ENCODE peak calls at places on chromosome 21, in seven cellular contexts. Z is BJ; N is LHCN-M2; T is substantia nigra; K is mesothelial cell of epicardium; J is astrocyte of the spinal cord; M is activated CD4-positive, alpha-beta T cell treated with anti-CD3 and anti-CD28 coated beads for 1 hour. R is an unnamed sample.

GRCh38 chr21:45889115-45889708 is 92.4 kb upstream of the COL6A1 start:
- DNase-seq in N (no peak), K (no peak), T (no peak), M (no peak), J (no peak), Z (no peak), R (no peak)

GRCh38 chr21:35920428-35920827 is 139.9 kb downstream of the SETD4 start:
- DNase-seq in N (no peak), M (no peak), Z (no peak), J (no peak), T (no peak), K (no peak), R (no peak)

GRCh38 chr21:40923361-40923760 is 76.4 kb upstream of the DSCAM start:
- DNase-seq in K (no peak), M (no peak), N (no peak), J (no peak), Z (no peak), T (no peak), R (no peak)

GRCh38 chr21:44892536-44893277 is 19.2 kb upstream of the PTTG1IP start:
- DNase-seq in K (no peak), M (peak; percentile 70), T (no peak), J (no peak), N (peak; percentile 31), Z (no peak), R (peak; percentile 40)

GRCh38 chr21:32888971-32889370 is 117.4 kb upstream of the PAXBP1 start:
- DNase-seq in Z (no peak), N (peak; percentile 27), K (no peak), J (no peak), T (no peak), M (no peak), R (no peak)

GRCh38 chr21:46265736-46266525 is 19.5 kb downstream of the MCM3AP start:
- DNase-seq in K (no peak), Z (no peak), N (no peak), M (no peak), T (no peak), J (no peak), R (no peak)

GRCh38 chr21:31780944-31781343 is 49.0 kb upstream of the SCAF4 start:
- DNase-seq in Z (no peak), N (no peak), J (no peak), T (no peak), M (no peak), K (no peak), R (no peak)

GRCh38 chr21:26469789-26470188 is 103.3 kb downstream of the CYYR1 start:
- DNase-seq in J (peak; percentile 71), Z (peak; percentile 67), N (peak; percentile 87), M (no peak), T (no peak), K (no peak), R (no peak)

GRCh38 chr21:46226920-46227599 is 1.5 kb downstream of the LSS start:
- DNase-seq in N (no peak), M (no peak), K (no peak), T (no peak), J (peak; percentile 21), Z (peak; percentile 15), R (no peak)

GRCh38 chr21:36499578-36500471 is 19.9 kb upstream of the CLDN14 start:
- DNase-seq in T (no peak), Z (peak; percentile 31), J (peak; percentile 16), K (no peak), N (peak; percentile 62), M (no peak), R (no peak)

GRCh38 chr21:40765771-40766170 is 81.2 kb downstream of the DSCAM start:
- DNase-seq in Z (no peak), J (no peak), T (no peak), K (no peak), M (no peak), N (no peak), R (no peak)

GRCh38 chr21:36425286-36425685 is 40.1 kb downstream of the CHAF1B start:
- DNase-seq in N (peak; percentile 68), J (peak; percentile 46), K (no peak), T (no peak), M (no peak), Z (no peak), R (no peak)

GRCh38 chr21:29208666-29209059 is 78.2 kb downstream of the MAP3K7CL start:
- DNase-seq in J (peak; percentile 81), Z (peak; percentile 89), T (no peak), N (peak; percentile 78), K (no peak), M (no peak), R (no peak)

GRCh38 chr21:35508389-35508888 is 459.3 kb upstream of the RUNX1 start:
- DNase-seq in T (no peak), K (no peak), M (no peak), N (peak; percentile 91), Z (peak; percentile 13), J (peak; percentile 51), R (no peak)